ENCODE peak calls at places on chromosomes 5 and 9, in five cellular contexts. One of them, this sample, is unnamed. For H3K27me3 and H3K4me1, the result is how much of the 10 kb centered on the place peaks cover.

GRCh38 chr5:165184183-165184582 is 1678.8 kb downstream of the MAT2B start:
- DNase-seq in GM23248: no peak
- DNase-seq in adrenal gland: no peak
- DNase-seq in neuronal stem cell: no peak
- DNase-seq in upper lobe of left lung: no peak
- DNase-seq in this sample: no peak

GRCh38 chr5:60961685-60962084 is 16.7 kb downstream of the NDUFAF2 start:
- DNase-seq in upper lobe of left lung: no peak
- DNase-seq in adrenal gland: peak
- DNase-seq in neuronal stem cell: no peak
- DNase-seq in GM23248: peak
- DNase-seq in this sample: no peak

GRCh38 chr9:42852133-42852532 is 668.7 kb downstream of the SPATA31A6 start:
- DNase-seq in adrenal gland: peak
- DNase-seq in upper lobe of left lung: peak
- DNase-seq in neuronal stem cell: peak
- DNase-seq in GM23248: peak
- DNase-seq in this sample: peak

GRCh38 chr5:132372122-132372521 is 2.6 kb downstream of the SLC22A5 start:
- DNase-seq in neuronal stem cell: no peak
- DNase-seq in GM23248: no peak
- DNase-seq in adrenal gland: no peak
- DNase-seq in upper lobe of left lung: no peak
- DNase-seq in this sample: no peak

GRCh38 chr5:88964831-88965230 is 81.8 kb upstream of the MEF2C start:
- DNase-seq in neuronal stem cell: no peak
- DNase-seq in adrenal gland: no peak
- DNase-seq in GM23248: no peak
- DNase-seq in upper lobe of left lung: no peak
- DNase-seq in this sample: no peak

GRCh38 chr9:104868303-104868686 is 59.7 kb downstream of the ABCA1 start:
- DNase-seq in GM23248: no peak
- DNase-seq in neuronal stem cell: no peak
- DNase-seq in adrenal gland: peak
- DNase-seq in upper lobe of left lung: no peak
- DNase-seq in this sample: no peak

GRCh38 chr5:134092875-134093274 is 21.6 kb upstream of the TCF7 start:
- DNase-seq in adrenal gland: no peak
- DNase-seq in upper lobe of left lung: no peak
- DNase-seq in neuronal stem cell: no peak
- DNase-seq in GM23248: no peak
- DNase-seq in this sample: no peak

GRCh38 chr9:36149197-36149596 is 12.7 kb downstream of the GLIPR2 start:
- DNase-seq in adrenal gland: peak
- DNase-seq in neuronal stem cell: no peak
- DNase-seq in upper lobe of left lung: no peak
- DNase-seq in GM23248: peak
- DNase-seq in this sample: no peak

GRCh38 chr5:138606378-138606777 is 31.2 kb upstream of the HSPA9 start:
- DNase-seq in adrenal gland: no peak
- DNase-seq in neuronal stem cell: no peak
- DNase-seq in GM23248: no peak
- DNase-seq in upper lobe of left lung: no peak
- DNase-seq in this sample: no peak

GRCh38 chr9:5531251-5531972 is 21.1 kb downstream of the PDCD1LG2 start:
- DNase-seq in GM23248: no peak
- DNase-seq in neuronal stem cell: no peak
- DNase-seq in adrenal gland: no peak
- DNase-seq in upper lobe of left lung: no peak
- DNase-seq in this sample: no peak

GRCh38 chr5:77292026-77292757 is 81.7 kb downstream of the PDE8B start:
- DNase-seq in adrenal gland: no peak
- DNase-seq in neuronal stem cell: no peak
- DNase-seq in upper lobe of left lung: no peak
- DNase-seq in GM23248: peak
- DNase-seq in this sample: no peak

GRCh38 chr9:109063765-109064164 is 50.5 kb upstream of the CTNNAL1 start:
- DNase-seq in GM23248: peak
- DNase-seq in neuronal stem cell: no peak
- DNase-seq in upper lobe of left lung: peak
- DNase-seq in adrenal gland: no peak
- DNase-seq in this sample: no peak

GRCh38 chr5:77444356-77444755 is 47.8 kb downstream of the WDR41 start:
- DNase-seq in upper lobe of left lung: no peak
- DNase-seq in GM23248: peak
- DNase-seq in neuronal stem cell: no peak
- DNase-seq in adrenal gland: no peak
- DNase-seq in this sample: no peak

GRCh38 chr9:91036826-91037510 is 235.3 kb downstream of the SYK start:
- DNase-seq in adrenal gland: peak
- DNase-seq in GM23248: peak
- DNase-seq in upper lobe of left lung: peak
- DNase-seq in neuronal stem cell: peak
- DNase-seq in this sample: peak

GRCh38 chr5:178309271-178310008 is 76.8 kb upstream of the PHYKPL start:
- DNase-seq in GM23248: no peak
- DNase-seq in neuronal stem cell: no peak
- DNase-seq in adrenal gland: no peak
- DNase-seq in upper lobe of left lung: no peak
- DNase-seq in this sample: no peak

GRCh38 chr9:114050226-114050568 is 27.9 kb downstream of the AMBP start:
- DNase-seq in GM23248: no peak
- DNase-seq in adrenal gland: no peak
- DNase-seq in neuronal stem cell: no peak
- DNase-seq in upper lobe of left lung: peak
- DNase-seq in this sample: no peak

GRCh38 chr5:77568082-77568481 is 70.4 kb downstream of the OTP start:
- DNase-seq in GM23248: no peak
- DNase-seq in adrenal gland: no peak
- DNase-seq in upper lobe of left lung: no peak
- DNase-seq in neuronal stem cell: no peak
- DNase-seq in this sample: no peak

GRCh38 chr5:180808461-180809000 is 5.9 kb upstream of the MGAT1 start:
- DNase-seq in neuronal stem cell: no peak
- DNase-seq in upper lobe of left lung: peak
- DNase-seq in adrenal gland: no peak
- DNase-seq in GM23248: no peak
- DNase-seq in this sample: no peak

GRCh38 chr5:124726631-124727362 is 19.6 kb downstream of the ZNF608 start:
- DNase-seq in neuronal stem cell: no peak
- DNase-seq in GM23248: no peak
- DNase-seq in adrenal gland: no peak
- DNase-seq in upper lobe of left lung: no peak
- DNase-seq in this sample: no peak

GRCh38 chr5:95241-95980 is 3.4 kb downstream of the PLEKHG4B start:
- DNase-seq in neuronal stem cell: no peak
- DNase-seq in upper lobe of left lung: no peak
- DNase-seq in adrenal gland: no peak
- DNase-seq in GM23248: no peak
- DNase-seq in this sample: no peak

GRCh38 chr5:91556-92263 is at the start of gene PLEKHG4B:
- DNase-seq in upper lobe of left lung: no peak
- DNase-seq in GM23248: peak
- DNase-seq in neuronal stem cell: peak
- DNase-seq in adrenal gland: no peak
- DNase-seq in this sample: no peak

GRCh38 chr5:94113-94892 is 2.3 kb downstream of the PLEKHG4B start:
- DNase-seq in neuronal stem cell: no peak
- DNase-seq in adrenal gland: no peak
- DNase-seq in upper lobe of left lung: no peak
- DNase-seq in GM23248: no peak
- DNase-seq in this sample: no peak

GRCh38 chr5:92391-93220 is 638 bp downstream of the PLEKHG4B start:
- DNase-seq in neuronal stem cell: no peak
- DNase-seq in adrenal gland: no peak
- DNase-seq in upper lobe of left lung: no peak
- DNase-seq in GM23248: no peak
- DNase-seq in this sample: no peak

DNA sequence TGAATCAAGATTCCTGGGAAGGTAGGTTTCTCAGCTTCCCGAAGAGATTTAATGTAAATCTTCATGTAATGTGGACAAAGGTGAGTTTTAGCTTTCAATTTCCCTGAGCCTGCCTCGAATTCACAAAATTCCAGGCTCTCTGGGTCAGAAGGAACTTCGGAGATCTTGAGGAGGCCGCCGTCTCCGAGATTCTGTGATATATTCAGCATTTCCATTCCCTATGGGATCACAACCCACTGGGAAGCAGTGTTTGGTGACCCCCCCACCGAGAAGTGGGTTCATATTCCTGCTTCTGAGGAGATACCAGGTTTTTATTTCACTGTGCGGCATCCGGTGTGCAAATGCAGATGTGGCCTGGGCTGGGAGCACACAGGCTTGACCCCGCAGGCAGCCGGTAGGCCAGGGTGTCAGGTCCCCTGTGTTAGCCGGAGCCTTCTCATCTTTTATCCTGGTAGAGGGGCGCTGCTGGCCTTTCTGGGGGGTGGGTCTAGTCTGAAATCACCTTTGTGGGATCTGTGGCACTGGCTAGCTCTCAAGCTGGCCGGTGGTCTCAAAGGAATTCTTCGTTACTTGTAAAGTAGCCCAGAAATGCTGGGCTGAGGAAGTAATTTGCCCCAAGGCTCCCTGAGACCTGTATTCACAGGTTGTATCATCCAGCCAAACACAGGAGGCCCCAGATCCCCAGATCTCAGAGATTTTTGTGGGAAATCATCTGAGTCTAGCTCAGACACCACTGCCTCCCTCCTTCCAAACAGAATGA is 1.4 kb downstream of the PLEKHG4B start:
- DNase-seq in adrenal gland: no peak
- DNase-seq in GM23248: no peak
- DNase-seq in upper lobe of left lung: no peak
- DNase-seq in neuronal stem cell: no peak
- DNase-seq in this sample: no peak
- H3K27me3 ChIP-seq in adrenal gland: under half
- H3K27me3 ChIP-seq in GM23248: half or more
- H3K27me3 ChIP-seq in upper lobe of left lung: under half
- H3K27me3 ChIP-seq in neuronal stem cell: under half
- H3K27me3 ChIP-seq in this sample: under half

DNA sequence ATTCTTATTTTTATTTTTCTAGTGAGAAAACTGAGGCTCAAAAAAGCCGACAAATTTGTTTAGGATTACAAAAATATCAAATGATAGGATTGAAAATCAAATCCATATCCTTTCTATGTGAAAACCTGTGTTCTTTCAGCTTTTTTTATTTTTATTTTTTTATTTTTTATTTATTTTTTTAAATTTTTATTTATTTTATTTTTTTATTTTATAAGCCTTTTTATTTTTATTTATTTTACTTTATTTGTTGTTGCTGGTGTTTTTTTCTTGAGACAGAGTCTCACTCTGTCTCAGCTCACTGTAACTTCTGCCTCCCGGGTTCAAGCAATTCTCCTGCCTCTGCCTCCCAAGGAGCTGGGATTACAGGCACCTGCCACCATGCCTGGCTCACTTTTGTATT is 45.4 kb upstream of the CDKN2B start:
- DNase-seq in neuronal stem cell: no peak
- DNase-seq in GM23248: no peak
- DNase-seq in adrenal gland: no peak
- DNase-seq in upper lobe of left lung: no peak
- DNase-seq in this sample: no peak
- H3K4me1 ChIP-seq in neuronal stem cell: under half
- H3K4me1 ChIP-seq in GM23248: under half
- H3K4me1 ChIP-seq in adrenal gland: under half
- H3K4me1 ChIP-seq in upper lobe of left lung: under half
- H3K4me1 ChIP-seq in this sample: under half

GRCh38 chr5:176673651-176674583 is 26.6 kb downstream of the TSPAN17 start:
- DNase-seq in adrenal gland: no peak
- DNase-seq in neuronal stem cell: no peak
- DNase-seq in upper lobe of left lung: no peak
- DNase-seq in GM23248: no peak
- DNase-seq in this sample: no peak

GRCh38 chr5:176674799-176675198 is 27.5 kb downstream of the TSPAN17 start:
- DNase-seq in upper lobe of left lung: no peak
- DNase-seq in GM23248: no peak
- DNase-seq in neuronal stem cell: no peak
- DNase-seq in adrenal gland: no peak
- DNase-seq in this sample: no peak

GRCh38 chr5:176671890-176672615 is 24.8 kb downstream of the TSPAN17 start:
- DNase-seq in upper lobe of left lung: no peak
- DNase-seq in adrenal gland: no peak
- DNase-seq in neuronal stem cell: no peak
- DNase-seq in GM23248: no peak
- DNase-seq in this sample: no peak

GRCh38 chr5:176670449-176670848 is 23.2 kb downstream of the TSPAN17 start:
- DNase-seq in GM23248: no peak
- DNase-seq in upper lobe of left lung: no peak
- DNase-seq in adrenal gland: no peak
- DNase-seq in neuronal stem cell: no peak
- DNase-seq in this sample: no peak

GRCh38 chr5:176671399-176671798 is 24.1 kb downstream of the TSPAN17 start:
- DNase-seq in upper lobe of left lung: no peak
- DNase-seq in adrenal gland: no peak
- DNase-seq in GM23248: no peak
- DNase-seq in neuronal stem cell: no peak
- DNase-seq in this sample: no peak
- H3K27me3 ChIP-seq in upper lobe of left lung: under half
- H3K27me3 ChIP-seq in adrenal gland: under half
- H3K27me3 ChIP-seq in GM23248: under half
- H3K27me3 ChIP-seq in neuronal stem cell: under half
- H3K27me3 ChIP-seq in this sample: under half

GRCh38 chr5:59125961-59126360 is 543.1 kb downstream of the RAB3C start:
- DNase-seq in adrenal gland: no peak
- DNase-seq in upper lobe of left lung: no peak
- DNase-seq in GM23248: peak
- DNase-seq in neuronal stem cell: no peak
- DNase-seq in this sample: no peak
- H3K4me1 ChIP-seq in adrenal gland: under half
- H3K4me1 ChIP-seq in upper lobe of left lung: under half
- H3K4me1 ChIP-seq in GM23248: under half
- H3K4me1 ChIP-seq in neuronal stem cell: under half
- H3K4me1 ChIP-seq in this sample: under half

GRCh38 chr9:87831159-87831558 is 51.5 kb upstream of the SPATA31E1 start:
- DNase-seq in adrenal gland: no peak
- DNase-seq in neuronal stem cell: no peak
- DNase-seq in GM23248: no peak
- DNase-seq in upper lobe of left lung: no peak
- DNase-seq in this sample: no peak
- H3K27me3 ChIP-seq in adrenal gland: under half
- H3K27me3 ChIP-seq in neuronal stem cell: under half
- H3K27me3 ChIP-seq in GM23248: under half
- H3K27me3 ChIP-seq in upper lobe of left lung: under half
- H3K27me3 ChIP-seq in this sample: under half

DNA sequence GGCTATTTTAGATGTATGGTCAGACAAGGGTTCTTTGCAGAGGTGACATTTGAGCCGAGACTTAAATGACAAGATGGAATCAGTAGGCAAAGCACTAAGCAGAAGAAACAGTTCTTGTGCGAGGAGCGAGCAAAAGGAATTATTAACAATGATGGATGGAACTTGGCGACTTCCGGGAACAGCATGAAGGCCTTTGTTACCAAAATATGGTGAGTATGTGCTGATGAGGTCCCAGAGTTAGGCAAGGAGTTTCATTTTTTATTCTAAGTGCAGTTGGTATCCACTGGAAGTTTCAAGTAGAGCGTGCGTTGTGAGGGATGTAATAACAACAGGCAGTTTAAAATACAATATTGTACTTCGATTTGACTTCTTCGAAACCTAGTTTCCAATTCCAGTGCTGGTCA is 1.6 kb upstream of the LNPEP start:
- DNase-seq in adrenal gland: peak
- DNase-seq in GM23248: peak
- DNase-seq in upper lobe of left lung: no peak
- DNase-seq in neuronal stem cell: no peak
- DNase-seq in this sample: no peak
- H3K4me1 ChIP-seq in adrenal gland: under half
- H3K4me1 ChIP-seq in GM23248: under half
- H3K4me1 ChIP-seq in upper lobe of left lung: under half
- H3K4me1 ChIP-seq in neuronal stem cell: under half
- H3K4me1 ChIP-seq in this sample: half or more

This sample was measured in CD4-positive, CD25-positive, alpha-beta regulatory T cell.